ENCODE peak calls at places on chromosomes 11 and 22, in ten cellular contexts. O is upper lobe of right lung, X is neural progenitor cell, Q is fibroblast of lung, H is GM23338, U is body of pancreas, Y is suprapubic skin, C is right lobe of liver, K is psoas muscle, E is SJSA1. L is an unnamed sample.

GRCh38 chr22:47587361-47587760 is 824.9 kb downstream of the TBC1D22A start:
- DNase-seq in O (peak; percentile 18), K (no peak), E (no peak), H (no peak), Y (peak; percentile 33), X (no peak), U (no peak), C (no peak), Q (no peak), L (no peak)

GRCh38 chr22:28019881-28020861 is 101.1 kb upstream of the PITPNB start:
- DNase-seq in Y (peak; percentile 82), C (peak; percentile 71), K (peak; percentile 82), X (peak; percentile 82), O (peak; percentile 79), Q (peak; percentile 68), U (peak; percentile 66), H (peak; percentile 87), E (peak; percentile 68), L (peak; percentile 96)

GRCh38 chr11:108206171-108206570 is 16.3 kb downstream of the NPAT start:
- DNase-seq in Q (no peak), Y (no peak), X (no peak), K (peak; percentile 56), E (no peak), O (no peak), H (no peak), C (no peak), U (no peak), L (no peak)

GRCh38 chr11:2142300-2142759 is 3.1 kb upstream of the IGF2 start:
- DNase-seq in O (no peak), Q (peak; percentile 48), H (no peak), K (no peak), X (no peak), C (no peak), U (no peak), Y (no peak), E (no peak), L (no peak)

GRCh38 chr22:24001314-24001713 is 3.9 kb downstream of the GSTT4 start:
- DNase-seq in C (no peak), Q (no peak), X (peak; percentile 53), O (no peak), U (no peak), E (no peak), K (no peak), Y (no peak), H (peak; percentile 76), L (peak; percentile 91)

GRCh38 chr11:123111465-123111864 is 49.5 kb upstream of the HSPA8 start:
- DNase-seq in X (peak; percentile 70), C (no peak), E (peak; percentile 37), H (peak; percentile 91), Q (peak; percentile 65), Y (no peak), K (no peak), U (no peak), O (no peak), L (peak; percentile 73)

GRCh38 chr22:30232716-30233218 is 13.8 kb downstream of the LIF start:
- DNase-seq in E (peak; percentile 56), Q (no peak), X (no peak), O (no peak), C (no peak), K (no peak), U (no peak), H (no peak), Y (no peak), L (peak; percentile 68)

GRCh38 chr11:34380696-34381095 is 22.9 kb upstream of the ABTB2 start:
- DNase-seq in H (no peak), O (no peak), K (no peak), Q (no peak), U (no peak), X (no peak), E (peak; percentile 27), Y (no peak), C (no peak), L (no peak)

GRCh38 chr22:17920145-17920605 is 104.2 kb downstream of the MICAL3 start:
- DNase-seq in C (peak; percentile 66), K (peak; percentile 27), O (no peak), X (peak; percentile 59), Y (no peak), H (peak; percentile 69), Q (peak; percentile 52), U (peak; percentile 40), E (no peak), L (peak; percentile 46)

GRCh38 chr11:27372159-27372558 is 9.1 kb upstream of the CCDC34 start:
- DNase-seq in E (no peak), H (no peak), O (no peak), Q (no peak), U (no peak), X (no peak), K (no peak), C (no peak), Y (no peak), L (no peak)

GRCh38 chr22:44394246-44395115 is 81.7 kb upstream of the SHISAL1 start:
- DNase-seq in H (no peak), E (no peak), Y (peak; percentile 35), U (no peak), O (peak; percentile 42), X (no peak), C (no peak), Q (no peak), K (no peak), L (peak; percentile 26)

GRCh38 chr22:21791635-21792625 is 56.3 kb upstream of the YPEL1 start:
- DNase-seq in Y (no peak), X (no peak), O (no peak), H (no peak), U (no peak), E (no peak), C (no peak), K (no peak), Q (peak; percentile 4), L (no peak)

DNA sequence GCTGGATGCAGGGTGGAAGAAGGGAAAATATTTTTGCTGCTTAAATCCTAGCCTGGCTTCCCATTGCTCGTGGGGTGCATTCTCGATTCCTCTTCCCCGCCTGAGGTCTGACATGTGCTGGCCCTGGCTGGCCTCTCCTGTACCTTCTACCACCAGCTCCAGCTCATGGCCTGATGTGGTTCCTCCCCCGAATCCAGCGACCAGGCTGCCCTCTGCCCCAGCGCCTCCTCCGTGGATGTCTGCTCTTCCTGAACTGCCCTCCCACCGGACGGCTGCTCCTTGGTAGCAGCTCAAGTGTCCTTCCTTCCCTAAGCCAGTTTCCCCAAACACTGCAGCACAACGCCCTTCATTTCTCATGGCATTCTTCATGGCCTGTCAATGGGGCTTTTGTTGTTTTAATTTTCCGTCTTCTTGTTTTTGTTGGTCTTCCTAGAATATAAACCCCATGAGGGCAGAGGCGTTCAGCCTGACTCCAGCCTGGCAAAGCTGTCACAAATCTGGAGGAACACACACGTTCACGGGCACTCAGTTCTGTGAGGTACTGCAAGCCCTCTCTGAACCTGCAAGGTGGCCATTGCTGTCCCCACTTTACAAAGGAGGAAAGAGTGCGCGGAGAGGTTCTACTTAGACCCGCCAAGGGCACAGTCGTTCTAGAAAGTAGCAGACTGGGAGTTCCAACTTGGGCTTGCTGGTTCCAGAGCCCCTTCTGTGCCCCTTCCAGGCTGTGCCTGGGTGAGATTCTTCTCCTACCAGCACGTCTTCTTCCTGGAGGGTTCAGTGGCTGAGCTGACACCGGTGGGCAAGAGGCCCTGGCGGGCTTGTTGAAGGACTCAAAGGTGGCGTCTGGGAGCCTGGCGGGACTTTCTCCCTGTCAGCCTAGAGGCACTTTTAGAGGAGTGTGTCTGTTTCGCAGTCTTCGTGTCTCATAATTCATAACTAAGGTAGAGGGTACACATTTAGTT is 955 bp upstream of the LRP5 start:
- DNase-seq in Q (no peak), C (no peak), E (no peak), H (peak; percentile 47), Y (no peak), X (no peak), K (no peak), U (peak; percentile 22), O (peak; percentile 70), L (peak; percentile 63)
- H3K4me3 ChIP-seq in Q (no peak overlapping the region), C (no peak overlapping the region), E (peak overlapping the region; percentile 84), H (peak overlapping the region; percentile 59), Y (peak overlapping the region; percentile 74), X (peak overlapping the region; percentile 43), K (peak overlapping the region; percentile 53), U (no peak overlapping the region), O (peak overlapping the region; percentile 40), L (peak overlapping the region; percentile 34)

DNA sequence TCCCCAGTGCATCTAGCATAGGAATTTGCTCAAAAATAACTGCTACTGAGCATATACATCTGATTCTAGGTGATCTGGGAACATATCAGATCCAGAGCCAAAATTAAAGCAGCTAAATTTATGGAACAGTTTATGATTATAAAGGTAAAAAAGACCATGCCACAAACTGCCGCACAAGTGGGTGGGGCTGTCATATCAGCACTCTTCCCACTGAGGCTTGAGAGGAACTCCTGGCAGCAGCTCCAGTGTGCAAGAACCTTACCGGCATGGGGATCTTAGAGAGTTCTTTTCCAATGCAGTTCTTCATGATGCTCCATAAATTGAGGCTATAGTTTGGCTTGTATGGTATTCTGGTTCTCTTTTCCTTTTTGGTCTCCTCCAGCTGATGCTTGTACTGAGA is 15.3 kb downstream of the OSBP start:
- DNase-seq in H (no peak), K (no peak), U (no peak), X (no peak), O (no peak), Y (no peak), E (no peak), Q (no peak), C (no peak), L (no peak)
- H3K36me3 ChIP-seq in H (peaks cover 29% of the 10 kb centered on the region), K (peaks cover 100% of the 10 kb centered on the region), U (peaks cover 26% of the 10 kb centered on the region), X (no peaks in the 10 kb centered on the region), O (peaks cover 100% of the 10 kb centered on the region), Y (peaks cover 94% of the 10 kb centered on the region), E (peaks cover 94% of the 10 kb centered on the region), Q (peaks cover 18% of the 10 kb centered on the region), C (peaks cover 62% of the 10 kb centered on the region), L (peaks cover 39% of the 10 kb centered on the region)

DNA sequence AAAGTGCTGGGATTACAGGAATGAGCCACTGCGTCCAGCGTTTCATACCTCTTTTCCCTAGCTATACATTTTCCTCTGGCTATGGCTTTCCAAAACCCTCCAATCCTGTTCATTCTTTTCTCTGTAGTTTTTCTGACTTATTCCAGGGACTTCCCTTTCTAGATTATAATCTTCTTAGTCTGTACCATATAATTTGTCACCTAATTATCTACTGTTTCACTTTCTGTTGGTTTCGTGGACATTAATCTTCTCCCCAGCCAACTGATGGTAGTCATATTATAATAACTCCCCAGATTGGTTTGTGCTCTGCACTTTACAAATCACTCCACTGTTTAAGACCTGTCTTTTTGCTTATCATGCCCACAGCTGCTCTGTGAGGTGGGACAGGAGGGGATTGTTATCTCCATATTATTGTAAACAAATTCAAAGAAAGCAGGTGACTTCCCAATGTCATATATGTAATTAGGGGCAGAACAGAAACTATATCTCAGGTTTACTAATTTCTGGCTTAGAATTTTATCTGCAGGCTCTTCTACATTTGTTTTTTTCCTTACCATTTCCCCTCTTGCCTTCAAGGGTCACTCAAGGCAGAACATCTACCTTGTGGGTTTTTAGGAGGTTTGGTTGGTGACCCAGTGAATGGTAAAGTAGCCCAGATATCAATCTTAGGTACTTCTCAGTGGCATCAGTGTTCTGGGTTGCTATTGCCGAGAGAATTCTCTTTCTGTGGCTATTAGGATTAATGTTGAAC is 23.9 kb downstream of the STIM1 start:
- DNase-seq in E (no peak), O (no peak), H (no peak), X (no peak), U (no peak), Q (no peak), C (no peak), Y (no peak), K (no peak), L (no peak)
- H3K4me3 ChIP-seq in E (no peak overlapping the region), O (no peak overlapping the region), H (no peak overlapping the region), X (no peak overlapping the region), U (no peak overlapping the region), Q (no peak overlapping the region), C (no peak overlapping the region), Y (no peak overlapping the region), K (no peak overlapping the region), L (no peak overlapping the region)

DNA sequence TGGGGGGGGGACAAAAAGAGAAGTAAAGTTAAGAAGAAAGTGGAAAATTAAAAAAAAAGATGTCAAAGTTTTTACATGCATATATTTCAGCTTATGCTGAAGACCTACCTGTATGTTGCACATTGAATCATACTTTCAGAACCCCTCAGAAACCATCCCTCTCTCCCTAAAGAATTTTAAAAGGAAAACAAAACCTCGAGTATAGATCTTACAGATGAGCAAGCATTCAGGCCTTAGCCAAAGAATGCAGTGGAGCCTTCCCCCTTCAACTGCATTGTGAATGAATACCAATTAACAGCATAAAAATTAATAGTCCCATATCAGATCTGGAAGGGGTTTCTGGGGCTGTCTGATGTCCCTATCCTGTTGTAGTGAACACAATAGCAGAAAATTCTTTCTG is 16.3 kb downstream of the KDELR3 start:
- DNase-seq in O (no peak), Y (no peak), U (no peak), X (no peak), C (no peak), K (no peak), Q (no peak), E (no peak), H (no peak), L (no peak)
- H3K36me3 ChIP-seq in O (peaks cover 94% of the 10 kb centered on the region), Y (peaks cover 95% of the 10 kb centered on the region), U (peaks cover 53% of the 10 kb centered on the region), X (peaks cover 29% of the 10 kb centered on the region), C (peaks cover 84% of the 10 kb centered on the region), K (peaks cover 100% of the 10 kb centered on the region), Q (peaks cover 20% of the 10 kb centered on the region), E (peaks cover 96% of the 10 kb centered on the region), H (peaks cover 64% of the 10 kb centered on the region), L (peaks cover 51% of the 10 kb centered on the region)

L was measured in H7.